ENCODE peak calls at places on chromosomes 4 and X, in five cellular contexts. F is A549, Y is GM12878, N is K562, J is HepG2. U is an unnamed sample.
A peak's percentile ranks its signal among the peaks of the same experiment; 100 is the strongest.

GRCh38 chrX:47358387-47359065 is 11.9 kb upstream of the ZNF157 start:
- DNase-seq in J (no peak), Y (no peak), F (no peak), N (no peak), U (no peak)

GRCh38 chr4:23929248-23929647 is 39.4 kb upstream of the PPARGC1A start:
- DNase-seq in F (no peak), N (no peak), J (no peak), Y (no peak), U (no peak)

GRCh38 chrX:139360356-139360755 is 170.2 kb upstream of the F9 start:
- DNase-seq in F (no peak), J (no peak), Y (no peak), N (no peak), U (no peak)

GRCh38 chr4:101264550-101264949 is 82.8 kb downstream of the PPP3CA start:
- DNase-seq in Y (no peak), J (peak; percentile 85), N (no peak), F (peak; percentile 45), U (no peak)

GRCh38 chr4:5752803-5753184 is 41.8 kb downstream of the EVC start:
- DNase-seq in Y (no peak), N (no peak), F (no peak), J (no peak), U (no peak)

GRCh38 chrX:13110427-13111324 is 66.3 kb upstream of the FAM9C start:
- DNase-seq in J (no peak), F (peak; percentile 99), N (no peak), Y (no peak), U (peak; percentile 6)

GRCh38 chr4:155085843-155086530 is 122.4 kb upstream of the NPY2R start:
- DNase-seq in Y (no peak), N (no peak), J (no peak), F (peak; percentile 9), U (no peak)

GRCh38 chrX:71301195-71301924 is at the start of gene ITGB1BP2:
- DNase-seq in N (peak; percentile 28), Y (no peak), F (no peak), J (peak; percentile 43), U (peak; percentile 34)

GRCh38 chrX:107935664-107936433 is 46.3 kb downstream of the TEX13B start:
- DNase-seq in F (peak; percentile 4), N (no peak), J (no peak), Y (no peak), U (peak; percentile 63)

GRCh38 chrX:119503484-119503861 is 35.2 kb downstream of the SLC25A5 start:
- DNase-seq in F (no peak), N (no peak), Y (no peak), J (peak; percentile 22), U (no peak)

GRCh38 chrX:140504371-140505324 is at the start of gene SOX3:
- DNase-seq in F (no peak), J (no peak), N (no peak), Y (no peak), U (peak; percentile 82)

GRCh38 chr4:179666226-179666625 is 2224.0 kb upstream of the AGA start:
- DNase-seq in N (no peak), F (no peak), Y (no peak), J (no peak), U (peak; percentile 17)

GRCh38 chr4:16843831-16844508 is 54.5 kb downstream of the LDB2 start:
- DNase-seq in J (peak; percentile 20), Y (no peak), F (no peak), N (no peak), U (no peak)

GRCh38 chr4:113445286-113445685 is 316.3 kb downstream of the CAMK2D start:
- DNase-seq in J (no peak), Y (no peak), N (no peak), F (peak; percentile 23), U (no peak)

GRCh38 chr4:90542216-90542615 is 415.0 kb downstream of the CCSER1 start:
- DNase-seq in N (no peak), J (no peak), F (no peak), Y (no peak), U (no peak)

GRCh38 chrX:73468376-73468775 is 21.5 kb downstream of the CDX4 start:
- DNase-seq in F (no peak), N (no peak), J (no peak), Y (no peak), U (no peak)
- H3K4me2 ChIP-seq in F (no peak overlapping the region), N (no peak overlapping the region), J (no peak overlapping the region), Y (no peak overlapping the region), U (no peak overlapping the region)

DNA sequence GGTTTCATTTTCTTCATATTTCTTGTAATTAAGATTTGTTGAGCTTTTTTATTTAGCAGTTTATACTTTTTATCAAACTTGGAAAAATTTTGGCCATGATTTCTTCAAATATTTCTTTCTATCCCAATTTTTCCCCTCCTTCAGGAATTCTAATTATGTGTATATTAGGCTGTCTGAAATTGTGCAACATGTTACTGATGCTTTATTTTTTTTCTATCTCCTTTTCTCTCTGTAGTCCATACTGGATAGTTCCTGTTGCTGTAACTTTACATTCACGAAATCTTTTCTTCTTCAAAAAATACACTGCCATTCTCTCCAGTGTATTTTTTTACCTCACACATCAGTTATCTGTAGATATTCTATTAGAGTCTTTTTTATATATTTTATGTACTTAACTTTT is 10.8 kb downstream of the THAP6 start:
- DNase-seq in N (no peak), J (no peak), F (no peak), Y (no peak), U (no peak)
- H3K27ac ChIP-seq in N (no peak overlapping the region), J (no peak overlapping the region), F (no peak overlapping the region), Y (no peak overlapping the region), U (no peak overlapping the region)

DNA sequence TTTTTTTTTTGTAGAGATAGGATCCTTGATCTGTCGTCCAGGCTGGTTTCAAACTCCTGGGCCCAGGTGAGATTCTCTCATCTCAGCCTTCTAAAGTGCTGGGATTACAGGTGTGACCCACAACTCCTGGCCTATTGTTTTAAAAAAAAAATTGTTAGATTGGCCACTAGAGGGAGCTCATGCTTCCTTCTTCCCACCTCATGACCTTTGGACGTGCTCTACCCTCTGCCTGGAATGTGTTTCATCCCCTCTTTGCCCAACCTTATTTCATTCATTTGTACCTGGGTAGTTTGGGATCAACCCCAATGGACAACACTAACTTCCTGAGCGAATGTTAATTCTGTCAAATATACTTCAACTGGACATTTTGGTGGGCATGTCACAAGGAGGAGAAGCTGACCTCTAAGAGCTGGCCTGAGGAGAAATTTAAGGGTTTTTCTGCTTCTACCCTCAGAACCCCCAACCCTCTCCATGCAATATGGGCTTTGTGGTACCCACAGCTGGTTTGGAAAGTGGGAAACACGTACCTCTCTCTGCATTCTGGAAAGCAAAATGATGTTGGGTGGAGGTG is 6.4 kb downstream of the PPEF2 start:
- DNase-seq in N (peak; percentile 50), F (peak; percentile 27), J (peak; percentile 52), Y (no peak), U (peak; percentile 74)
- TF ChIP-seq JUNB in N (no peak), F (no peak), J (no peak), Y (no peak), U (no peak)

GRCh38 chr4:1726146-1726934 is 5.0 kb downstream of the TACC3 start:
- DNase-seq in F (peak; percentile 84), Y (peak; percentile 45), J (peak; percentile 82), N (peak; percentile 72), U (peak; percentile 94)
- H3K4me2 ChIP-seq in F (peak overlapping the region; percentile 71), Y (peak overlapping the region; percentile 23), J (no peak overlapping the region), N (no peak overlapping the region), U (no peak overlapping the region)

DNA sequence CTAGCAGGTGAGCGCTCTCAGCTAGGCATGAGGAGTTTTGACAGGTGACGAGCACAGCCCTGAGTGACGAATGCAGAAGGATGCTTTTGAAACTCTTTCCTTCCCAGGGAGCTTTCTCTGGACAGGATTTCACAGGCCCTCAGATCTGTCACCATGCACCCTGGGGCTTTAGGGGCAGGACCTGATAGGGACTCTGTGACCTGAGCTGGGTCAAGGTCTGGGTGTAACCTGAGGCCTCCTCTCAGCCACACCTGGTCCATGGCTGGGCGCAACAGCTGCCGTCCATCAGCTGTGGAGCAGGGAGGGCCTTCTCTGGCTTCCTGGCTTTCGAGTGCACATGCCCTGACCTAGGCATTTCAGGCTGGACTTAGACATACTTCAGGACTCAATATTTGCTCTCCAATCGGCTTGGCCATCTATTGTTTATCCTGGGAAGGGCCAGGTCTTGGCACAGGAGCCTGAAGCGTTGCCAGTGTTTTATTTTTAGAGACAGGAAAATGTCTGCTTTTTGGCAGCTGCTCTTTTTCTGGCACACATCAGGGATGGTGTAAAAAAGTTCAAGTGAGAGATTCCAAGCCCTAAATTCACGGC is 56.4 kb downstream of the C4orf51 start:
- DNase-seq in Y (no peak), F (peak; percentile 22), J (no peak), N (no peak), U (no peak)
- H3K27ac ChIP-seq in Y (no peak overlapping the region), F (peak overlapping the region; percentile 77), J (no peak overlapping the region), N (no peak overlapping the region), U (no peak overlapping the region)

U was measured in GM23338.